ENCODE peak calls at places on chromosomes 16 and 17, in ten cellular contexts. One of them, this sample, is unnamed. For H3K36me3, the result is how much of the 10 kb centered on the place peaks cover.

GRCh38 chr17:31294231-31294630 is 2.8 kb downstream of the OMG start:
- DNase-seq in right lobe of liver: no peak
- DNase-seq in heart left ventricle: no peak
- DNase-seq in prostate gland: no peak
- DNase-seq in suprapubic skin: no peak
- DNase-seq in Peyer's patch: no peak
- DNase-seq in uterus: no peak
- DNase-seq in HCT116: no peak
- DNase-seq in vagina: no peak
- DNase-seq in body of pancreas: no peak
- DNase-seq in this sample: no peak

GRCh38 chr16:1048442-1049112 is 24.0 kb upstream of the SSTR5 start:
- DNase-seq in body of pancreas: peak
- DNase-seq in heart left ventricle: peak
- DNase-seq in prostate gland: no peak
- DNase-seq in Peyer's patch: no peak
- DNase-seq in uterus: no peak
- DNase-seq in HCT116: no peak
- DNase-seq in right lobe of liver: no peak
- DNase-seq in suprapubic skin: no peak
- DNase-seq in vagina: no peak
- DNase-seq in this sample: peak

GRCh38 chr17:1626333-1626732 is 2.3 kb downstream of the SLC43A2 start:
- DNase-seq in vagina: no peak
- DNase-seq in prostate gland: no peak
- DNase-seq in suprapubic skin: no peak
- DNase-seq in heart left ventricle: no peak
- DNase-seq in body of pancreas: no peak
- DNase-seq in right lobe of liver: no peak
- DNase-seq in uterus: no peak
- DNase-seq in Peyer's patch: no peak
- DNase-seq in HCT116: no peak
- DNase-seq in this sample: no peak

GRCh38 chr17:34820922-34821321 is 140.3 kb downstream of the CCT6B start:
- DNase-seq in right lobe of liver: no peak
- DNase-seq in uterus: no peak
- DNase-seq in vagina: no peak
- DNase-seq in Peyer's patch: no peak
- DNase-seq in prostate gland: no peak
- DNase-seq in heart left ventricle: no peak
- DNase-seq in suprapubic skin: no peak
- DNase-seq in body of pancreas: no peak
- DNase-seq in HCT116: no peak
- DNase-seq in this sample: no peak

GRCh38 chr16:57648590-57649442 is 19.3 kb upstream of the ADGRG3 start:
- DNase-seq in HCT116: peak
- DNase-seq in right lobe of liver: peak
- DNase-seq in heart left ventricle: peak
- DNase-seq in body of pancreas: peak
- DNase-seq in suprapubic skin: peak
- DNase-seq in vagina: no peak
- DNase-seq in prostate gland: peak
- DNase-seq in uterus: peak
- DNase-seq in Peyer's patch: peak
- DNase-seq in this sample: peak

GRCh38 chr16:74862743-74863244 is 88.2 kb upstream of the FA2H start:
- DNase-seq in HCT116: peak
- DNase-seq in suprapubic skin: no peak
- DNase-seq in prostate gland: peak
- DNase-seq in vagina: no peak
- DNase-seq in heart left ventricle: no peak
- DNase-seq in body of pancreas: no peak
- DNase-seq in Peyer's patch: peak
- DNase-seq in uterus: no peak
- DNase-seq in right lobe of liver: no peak
- DNase-seq in this sample: no peak

GRCh38 chr16:57992084-57992483 is 8.4 kb downstream of the ZNF319 start:
- DNase-seq in body of pancreas: no peak
- DNase-seq in right lobe of liver: no peak
- DNase-seq in vagina: no peak
- DNase-seq in uterus: no peak
- DNase-seq in heart left ventricle: no peak
- DNase-seq in HCT116: no peak
- DNase-seq in prostate gland: no peak
- DNase-seq in Peyer's patch: no peak
- DNase-seq in suprapubic skin: no peak
- DNase-seq in this sample: no peak

GRCh38 chr17:38701504-38702165 is 3.4 kb upstream of the MLLT6 start:
- DNase-seq in vagina: no peak
- DNase-seq in uterus: no peak
- DNase-seq in prostate gland: no peak
- DNase-seq in body of pancreas: peak
- DNase-seq in HCT116: no peak
- DNase-seq in Peyer's patch: peak
- DNase-seq in right lobe of liver: no peak
- DNase-seq in suprapubic skin: peak
- DNase-seq in heart left ventricle: no peak
- DNase-seq in this sample: peak

GRCh38 chr17:62763891-62764600 is 44.1 kb downstream of the MARCHF10 start:
- DNase-seq in body of pancreas: no peak
- DNase-seq in vagina: no peak
- DNase-seq in heart left ventricle: no peak
- DNase-seq in prostate gland: no peak
- DNase-seq in Peyer's patch: no peak
- DNase-seq in right lobe of liver: no peak
- DNase-seq in suprapubic skin: no peak
- DNase-seq in HCT116: no peak
- DNase-seq in uterus: no peak
- DNase-seq in this sample: no peak

GRCh38 chr17:81877569-81877968 is 6.4 kb upstream of the ARHGDIA start:
- DNase-seq in HCT116: no peak
- DNase-seq in Peyer's patch: no peak
- DNase-seq in vagina: no peak
- DNase-seq in heart left ventricle: no peak
- DNase-seq in body of pancreas: no peak
- DNase-seq in uterus: no peak
- DNase-seq in prostate gland: no peak
- DNase-seq in suprapubic skin: no peak
- DNase-seq in right lobe of liver: no peak
- DNase-seq in this sample: no peak

GRCh38 chr16:67562918-67563707 is 787 bp downstream of the CTCF start:
- DNase-seq in right lobe of liver: peak
- DNase-seq in HCT116: peak
- DNase-seq in suprapubic skin: peak
- DNase-seq in vagina: no peak
- DNase-seq in body of pancreas: peak
- DNase-seq in prostate gland: peak
- DNase-seq in Peyer's patch: peak
- DNase-seq in heart left ventricle: peak
- DNase-seq in uterus: peak
- DNase-seq in this sample: peak
- TF ChIP-seq POLR2A in right lobe of liver: no peak
- TF ChIP-seq POLR2A in HCT116: peak
- TF ChIP-seq POLR2A in suprapubic skin: no peak
- TF ChIP-seq POLR2A in vagina: no peak
- TF ChIP-seq POLR2A in body of pancreas: peak
- TF ChIP-seq POLR2A in prostate gland: no peak
- TF ChIP-seq POLR2A in Peyer's patch: no peak
- TF ChIP-seq POLR2A in heart left ventricle: no peak
- TF ChIP-seq POLR2A in uterus: peak
- TF ChIP-seq POLR2A in this sample: peak

GRCh38 chr16:22284637-22285515 is 12.3 kb upstream of the POLR3E start:
- DNase-seq in prostate gland: no peak
- DNase-seq in vagina: no peak
- DNase-seq in HCT116: no peak
- DNase-seq in uterus: no peak
- DNase-seq in Peyer's patch: no peak
- DNase-seq in body of pancreas: no peak
- DNase-seq in suprapubic skin: no peak
- DNase-seq in heart left ventricle: no peak
- DNase-seq in right lobe of liver: no peak
- DNase-seq in this sample: no peak
- H3K27ac ChIP-seq in prostate gland: no peak
- H3K27ac ChIP-seq in vagina: no peak
- H3K27ac ChIP-seq in HCT116: no peak
- H3K27ac ChIP-seq in uterus: no peak
- H3K27ac ChIP-seq in Peyer's patch: no peak
- H3K27ac ChIP-seq in body of pancreas: no peak
- H3K27ac ChIP-seq in suprapubic skin: no peak
- H3K27ac ChIP-seq in heart left ventricle: no peak
- H3K27ac ChIP-seq in right lobe of liver: no peak
- H3K27ac ChIP-seq in this sample: no peak

GRCh38 chr17:80295146-80295545 is 34.5 kb downstream of the RNF213 start:
- DNase-seq in prostate gland: no peak
- DNase-seq in heart left ventricle: no peak
- DNase-seq in uterus: no peak
- DNase-seq in Peyer's patch: no peak
- DNase-seq in right lobe of liver: no peak
- DNase-seq in body of pancreas: no peak
- DNase-seq in HCT116: no peak
- DNase-seq in vagina: no peak
- DNase-seq in suprapubic skin: no peak
- DNase-seq in this sample: no peak

GRCh38 chr17:80294653-80295052 is 34.0 kb downstream of the RNF213 start:
- DNase-seq in prostate gland: no peak
- DNase-seq in Peyer's patch: no peak
- DNase-seq in vagina: no peak
- DNase-seq in body of pancreas: no peak
- DNase-seq in heart left ventricle: no peak
- DNase-seq in suprapubic skin: no peak
- DNase-seq in right lobe of liver: no peak
- DNase-seq in HCT116: no peak
- DNase-seq in uterus: no peak
- DNase-seq in this sample: no peak

GRCh38 chr17:80295559-80295958 is 34.9 kb downstream of the RNF213 start:
- DNase-seq in heart left ventricle: no peak
- DNase-seq in suprapubic skin: no peak
- DNase-seq in body of pancreas: no peak
- DNase-seq in prostate gland: no peak
- DNase-seq in Peyer's patch: no peak
- DNase-seq in uterus: no peak
- DNase-seq in right lobe of liver: no peak
- DNase-seq in HCT116: no peak
- DNase-seq in vagina: no peak
- DNase-seq in this sample: no peak

GRCh38 chr17:80296221-80296620 is 35.6 kb downstream of the RNF213 start:
- DNase-seq in uterus: no peak
- DNase-seq in body of pancreas: no peak
- DNase-seq in right lobe of liver: no peak
- DNase-seq in heart left ventricle: no peak
- DNase-seq in HCT116: no peak
- DNase-seq in Peyer's patch: no peak
- DNase-seq in prostate gland: no peak
- DNase-seq in suprapubic skin: no peak
- DNase-seq in vagina: no peak
- DNase-seq in this sample: peak

DNA sequence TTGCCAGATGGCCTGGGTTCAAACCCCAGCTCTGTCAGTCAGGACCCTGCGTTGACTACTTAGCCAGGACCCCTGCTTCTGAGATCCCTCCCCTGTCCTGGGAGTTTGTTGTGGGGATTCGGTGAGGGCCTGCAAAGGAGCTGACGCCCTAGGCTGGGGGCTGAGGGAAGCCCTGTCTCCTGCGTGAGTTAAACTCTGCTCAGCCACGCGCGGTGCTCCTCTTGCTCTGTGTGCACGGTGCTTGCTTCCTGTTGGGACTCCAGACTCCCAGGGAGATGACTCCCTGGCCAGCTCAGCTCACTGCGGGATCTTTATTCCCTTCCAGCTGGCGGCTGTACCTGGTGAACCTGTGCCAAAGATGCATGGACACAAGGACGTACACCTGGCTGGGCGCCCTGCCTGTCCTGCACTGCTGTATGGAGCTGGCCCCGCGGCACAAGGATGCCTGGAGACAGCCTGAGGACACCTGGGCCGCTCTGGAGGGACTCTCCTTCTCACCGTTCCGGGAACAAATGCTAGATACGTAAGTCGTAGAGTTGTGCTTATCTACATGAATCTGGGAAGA is 37.4 kb downstream of the RNF213 start:
- DNase-seq in suprapubic skin: no peak
- DNase-seq in HCT116: no peak
- DNase-seq in prostate gland: peak
- DNase-seq in vagina: no peak
- DNase-seq in body of pancreas: peak
- DNase-seq in heart left ventricle: no peak
- DNase-seq in uterus: no peak
- DNase-seq in Peyer's patch: no peak
- DNase-seq in right lobe of liver: no peak
- DNase-seq in this sample: no peak
- H3K36me3 ChIP-seq in suprapubic skin: half or more
- H3K36me3 ChIP-seq in HCT116: under half
- H3K36me3 ChIP-seq in prostate gland: under half
- H3K36me3 ChIP-seq in vagina: half or more
- H3K36me3 ChIP-seq in body of pancreas: under half
- H3K36me3 ChIP-seq in heart left ventricle: under half
- H3K36me3 ChIP-seq in uterus: under half
- H3K36me3 ChIP-seq in Peyer's patch: under half
- H3K36me3 ChIP-seq in right lobe of liver: half or more
- H3K36me3 ChIP-seq in this sample: under half

GRCh38 chr17:59565959-59566324 is 532 bp downstream of the DHX40 start:
- DNase-seq in heart left ventricle: peak
- DNase-seq in HCT116: peak
- DNase-seq in uterus: no peak
- DNase-seq in Peyer's patch: peak
- DNase-seq in right lobe of liver: peak
- DNase-seq in prostate gland: peak
- DNase-seq in vagina: no peak
- DNase-seq in suprapubic skin: peak
- DNase-seq in body of pancreas: peak
- DNase-seq in this sample: peak

GRCh38 chr17:59561042-59561441 is 4.4 kb upstream of the DHX40 start:
- DNase-seq in right lobe of liver: no peak
- DNase-seq in uterus: no peak
- DNase-seq in vagina: no peak
- DNase-seq in Peyer's patch: no peak
- DNase-seq in heart left ventricle: no peak
- DNase-seq in suprapubic skin: no peak
- DNase-seq in prostate gland: no peak
- DNase-seq in body of pancreas: no peak
- DNase-seq in HCT116: peak
- DNase-seq in this sample: no peak

DNA sequence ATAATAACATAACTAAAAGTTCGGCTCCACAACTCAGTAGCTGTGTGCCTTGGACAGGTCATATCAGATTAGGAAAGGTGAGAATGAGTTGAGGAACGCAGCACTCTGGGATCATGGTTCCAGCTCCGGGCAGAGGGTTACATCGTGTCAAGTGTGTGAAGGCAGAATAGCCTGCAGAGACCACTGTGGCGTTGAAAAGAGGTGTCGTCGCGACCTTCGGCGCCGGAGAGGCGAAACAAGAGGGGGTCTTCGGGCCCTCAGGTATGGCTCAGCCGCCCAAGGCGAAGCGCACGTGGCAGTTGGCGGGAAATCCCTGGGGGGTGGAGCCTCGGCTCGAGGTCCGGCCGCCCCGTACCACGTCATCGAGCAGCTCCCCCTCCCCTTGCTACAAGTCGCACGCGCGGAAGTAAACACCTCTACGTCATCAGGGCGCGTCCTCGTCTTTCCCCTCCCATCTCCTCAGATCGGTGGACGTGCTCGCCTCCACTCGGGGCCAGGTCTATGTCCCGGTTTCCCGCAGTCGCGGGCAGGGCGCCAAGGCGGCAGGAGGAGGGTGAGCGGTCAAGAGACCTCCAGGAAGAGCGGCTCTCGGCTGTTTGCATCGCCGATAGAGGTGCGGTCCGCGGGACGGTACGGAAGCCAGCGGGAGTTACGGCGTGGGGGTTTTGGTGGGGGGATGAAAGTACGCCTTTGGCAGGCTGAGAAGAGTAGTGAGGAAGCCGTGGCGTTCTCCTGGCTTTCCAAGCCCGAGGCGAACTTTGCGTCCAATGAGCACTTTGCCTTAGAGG is at the start of gene DHX40:
- DNase-seq in right lobe of liver: peak
- DNase-seq in uterus: peak
- DNase-seq in HCT116: peak
- DNase-seq in suprapubic skin: peak
- DNase-seq in prostate gland: peak
- DNase-seq in heart left ventricle: peak
- DNase-seq in body of pancreas: peak
- DNase-seq in Peyer's patch: peak
- DNase-seq in vagina: peak
- DNase-seq in this sample: peak
- TF ChIP-seq POLR2A in right lobe of liver: no peak
- TF ChIP-seq POLR2A in uterus: peak
- TF ChIP-seq POLR2A in HCT116: peak
- TF ChIP-seq POLR2A in suprapubic skin: no peak
- TF ChIP-seq POLR2A in prostate gland: peak
- TF ChIP-seq POLR2A in heart left ventricle: peak
- TF ChIP-seq POLR2A in body of pancreas: peak
- TF ChIP-seq POLR2A in Peyer's patch: peak
- TF ChIP-seq POLR2A in vagina: no peak
- TF ChIP-seq POLR2A in this sample: peak